ENCODE peak calls at places on chromosomes 3 and 15, in four cellular contexts. Z is A549, U is NB4, I is HepG2. S is an unnamed sample.

GRCh38 chr15:52527898-52528464 is 699 bp downstream of the MYO5A start:
- DNase-seq in I (no peak), Z (peak), U (no peak), S (peak)

GRCh38 chr15:61227269-61228024 is 1.7 kb downstream of the RORA start:
- DNase-seq in U (no peak), Z (peak), I (no peak), S (peak)

GRCh38 chr3:59818-60217 is 136.7 kb upstream of the CHL1 start:
- DNase-seq in Z (no peak), U (no peak), I (no peak), S (no peak)

GRCh38 chr3:134536760-134537159 is 50.9 kb downstream of the CEP63 start:
- DNase-seq in U (peak), I (no peak), Z (no peak), S (no peak)

GRCh38 chr3:71421475-71421819 is 162.1 kb downstream of the FOXP1 start:
- DNase-seq in U (no peak), I (no peak), Z (no peak), S (no peak)

GRCh38 chr15:40421246-40422157 is 15.9 kb downstream of the IVD start:
- DNase-seq in U (peak), Z (peak), I (peak), S (peak)

GRCh38 chr15:27681038-27681437 is 418.1 kb downstream of the OCA2 start:
- DNase-seq in U (no peak), I (peak), Z (no peak), S (no peak)

GRCh38 chr15:41891946-41892345 is 1.9 kb downstream of the SPTBN5 start:
- DNase-seq in I (no peak), U (no peak), Z (no peak), S (no peak)

GRCh38 chr15:91408476-91409076 is 308.5 kb downstream of the SV2B start:
- DNase-seq in Z (no peak), U (no peak), I (no peak), S (no peak)

GRCh38 chr3:32109256-32109655 is 2.8 kb downstream of the GPD1L start:
- DNase-seq in Z (no peak), U (no peak), I (no peak), S (peak)

GRCh38 chr3:10228248-10228950 is 19.9 kb upstream of the TATDN2 start:
- DNase-seq in I (no peak), U (peak), Z (no peak), S (peak)

GRCh38 chr3:17583530-17583929 is 158.9 kb downstream of the TBC1D5 start:
- DNase-seq in Z (no peak), U (peak), I (no peak), S (no peak)

GRCh38 chr3:197430502-197430901 is 125.3 kb downstream of the BDH1 start:
- DNase-seq in I (no peak), U (no peak), Z (no peak), S (no peak)

GRCh38 chr3:197428117-197428761 is 127.5 kb downstream of the BDH1 start:
- DNase-seq in I (peak), Z (peak), U (peak), S (peak)

GRCh38 chr3:197432407-197433127 is 123.2 kb downstream of the BDH1 start:
- DNase-seq in I (no peak), U (no peak), Z (no peak), S (no peak)

GRCh38 chr3:197428961-197429360 is 126.8 kb downstream of the BDH1 start:
- DNase-seq in Z (no peak), U (no peak), I (no peak), S (peak)

GRCh38 chr3:197430961-197431910 is 124.5 kb downstream of the BDH1 start:
- DNase-seq in U (no peak), I (no peak), Z (no peak), S (peak)
- TF ChIP-seq MYC in U (no peak), I (no peak), Z (no peak), S (no peak)

GRCh38 chr15:31402511-31403056 is 75.9 kb downstream of the KLF13 start:
- DNase-seq in I (no peak), Z (no peak), U (peak), S (no peak)
- TF ChIP-seq MYC in I (no peak), Z (no peak), U (no peak), S (no peak)

GRCh38 chr3:33980252-33980651 is 181.8 kb downstream of the PDCD6IP start:
- DNase-seq in Z (peak), I (peak), U (no peak), S (peak)
- TF ChIP-seq MYC in Z (no peak), I (no peak), U (no peak), S (no peak)

DNA sequence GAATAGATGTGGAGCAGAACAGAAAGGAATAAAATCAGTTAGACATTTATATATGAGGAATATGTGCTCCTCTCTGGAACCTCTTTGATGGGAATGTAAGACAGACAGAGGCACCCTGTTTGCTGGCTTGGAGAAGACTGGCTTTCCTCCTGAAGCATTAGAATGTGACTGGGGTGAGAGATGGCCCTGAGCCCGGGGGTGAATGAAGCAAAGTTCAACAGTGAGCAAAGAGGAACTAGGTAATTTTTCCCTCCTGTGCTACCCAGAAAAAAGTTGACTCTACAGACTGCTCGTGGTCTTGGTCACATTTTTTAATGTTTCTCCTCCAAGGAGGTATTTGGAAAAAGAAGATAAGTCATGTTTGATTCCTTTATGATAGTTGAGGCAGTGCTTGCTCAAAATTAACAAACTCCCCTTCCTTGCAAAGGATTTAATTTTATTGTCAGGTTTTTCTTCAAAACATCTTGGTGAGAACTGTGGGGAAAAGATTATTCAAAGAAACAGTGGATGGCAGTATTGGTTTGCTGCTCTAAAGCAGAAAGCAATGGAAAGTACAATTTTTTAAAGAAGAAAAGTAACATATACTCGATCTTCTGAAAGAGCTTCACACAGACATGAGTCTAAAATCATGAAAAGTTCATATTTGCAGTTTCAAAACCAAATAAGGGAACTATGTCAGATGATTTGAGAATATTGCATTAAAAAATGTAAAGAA is 370.4 kb upstream of the CDIN1 start:
- DNase-seq in I (no peak), Z (no peak), U (no peak), S (no peak)
- TF ChIP-seq MYC in I (no peak), Z (no peak), U (no peak), S (no peak)

DNA sequence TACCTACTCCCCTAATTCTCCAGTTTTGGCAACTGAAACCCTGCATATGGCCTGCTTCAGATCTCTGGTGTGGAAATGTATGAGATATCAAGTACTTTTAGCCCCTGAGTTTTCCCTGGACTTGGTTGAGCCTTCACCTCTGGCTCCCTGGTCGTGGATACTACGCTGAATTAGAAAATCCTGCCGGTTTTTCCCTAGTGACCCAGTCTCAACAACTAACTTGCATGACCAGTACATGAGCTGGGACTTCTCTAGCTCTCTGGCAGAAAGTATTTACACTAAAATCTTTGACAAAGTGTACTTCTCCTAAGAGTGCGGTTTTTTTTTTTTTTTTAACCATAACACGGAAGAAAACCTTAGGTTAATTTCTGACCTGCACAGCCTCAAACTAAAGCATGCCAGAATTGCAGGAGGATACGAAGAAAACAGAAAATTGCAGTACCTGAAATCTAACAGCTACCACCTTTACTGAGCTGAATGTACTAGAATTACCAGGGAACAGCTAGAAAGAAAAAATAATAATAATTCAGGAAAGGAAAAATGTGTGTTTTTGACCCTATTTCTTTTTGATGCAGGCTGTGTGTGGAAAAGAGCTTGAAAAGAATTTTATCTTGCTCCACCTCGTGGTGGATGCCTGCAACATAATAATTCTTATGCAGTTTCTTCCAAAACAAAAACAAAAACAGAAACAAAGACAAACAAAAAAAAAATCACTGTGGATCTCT is 165.6 kb downstream of the GMNC start:
- DNase-seq in I (peak), Z (peak), U (peak), S (peak)
- TF ChIP-seq MYC in I (no peak), Z (no peak), U (no peak), S (no peak)

DNA sequence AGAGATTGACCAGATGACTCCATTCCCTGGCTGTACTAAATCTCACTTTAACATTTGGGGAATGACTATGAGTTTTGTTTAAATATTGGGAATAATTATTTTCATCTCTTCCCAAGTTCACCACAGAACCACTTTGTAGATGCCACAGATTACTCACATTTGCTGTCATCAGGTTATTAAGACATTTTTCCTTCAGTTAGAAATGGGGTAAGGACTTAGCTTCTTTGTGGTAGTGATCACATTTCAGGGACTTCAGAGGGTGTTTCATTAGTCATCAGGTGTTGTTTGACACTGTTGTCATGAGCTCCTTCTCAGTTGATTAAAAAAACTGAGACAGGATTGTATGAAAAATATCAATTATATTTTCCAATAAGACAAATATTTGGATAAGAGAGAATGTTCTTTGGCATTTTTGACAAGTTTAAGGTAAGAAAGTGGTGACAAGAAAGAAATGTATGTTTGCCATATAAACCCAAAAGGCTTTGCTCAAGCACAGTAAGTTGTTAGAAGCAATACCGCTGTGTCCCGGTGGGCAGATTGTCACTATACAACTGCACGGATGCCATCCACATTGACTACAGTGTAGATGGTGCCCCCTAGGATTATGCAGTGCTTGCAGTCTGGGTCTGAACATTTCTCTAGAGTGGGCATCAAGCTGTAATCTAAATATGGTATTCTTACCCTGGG is 22.3 kb downstream of the FBXL2 start:
- DNase-seq in I (no peak), Z (peak), U (no peak), S (no peak)
- TF ChIP-seq MYC in I (no peak), Z (no peak), U (no peak), S (no peak)

GRCh38 chr3:44870375-44871061 is 3.9 kb upstream of the TGM4 start:
- DNase-seq in U (no peak), Z (no peak), I (peak), S (no peak)
- TF ChIP-seq MYC in U (no peak), Z (no peak), I (no peak), S (no peak)

GRCh38 chr3:31103623-31104180 is 209.2 kb upstream of the GADL1 start:
- DNase-seq in U (no peak), I (no peak), Z (no peak), S (no peak)
- TF ChIP-seq MYC in U (no peak), I (no peak), Z (no peak), S (no peak)

DNA sequence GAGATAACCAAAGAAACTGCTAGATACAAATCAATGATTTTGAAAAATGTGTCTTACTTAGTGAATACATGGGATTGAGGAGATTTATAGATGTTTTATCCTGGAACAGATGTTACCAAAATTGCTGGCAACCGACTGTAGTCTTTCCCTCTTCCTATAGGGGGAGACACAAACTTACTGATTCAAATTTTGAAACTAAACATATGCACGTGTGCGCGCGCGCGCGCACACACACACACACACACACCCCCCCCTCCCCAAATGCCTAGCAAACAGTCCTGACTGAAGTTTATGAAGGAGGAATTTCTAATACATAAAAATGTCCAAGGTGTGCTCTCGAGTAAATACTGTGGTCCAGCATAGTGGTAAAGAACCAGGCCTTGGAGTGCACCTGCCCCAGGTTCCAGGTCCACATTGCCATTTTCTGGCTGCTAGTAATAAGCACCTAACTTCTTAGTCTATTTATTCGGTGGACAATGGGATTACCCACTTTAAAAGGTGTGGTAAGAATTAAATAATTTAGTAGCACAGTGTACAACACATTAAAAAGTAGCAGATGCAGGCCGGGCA is 18.5 kb upstream of the C3orf62 start:
- DNase-seq in Z (peak), U (peak), I (peak), S (peak)
- TF ChIP-seq MYC in Z (no peak), U (no peak), I (no peak), S (no peak)

GRCh38 chr3:57948080-57948671 is 60.0 kb upstream of the FLNB start:
- DNase-seq in U (no peak), I (peak), Z (no peak), S (no peak)

GRCh38 chr3:57949344-57949743 is 58.9 kb upstream of the FLNB start:
- DNase-seq in Z (no peak), U (no peak), I (no peak), S (no peak)

GRCh38 chr3:57948782-57949242 is 59.4 kb upstream of the FLNB start:
- DNase-seq in I (peak), Z (no peak), U (no peak), S (no peak)

GRCh38 chr3:57951106-57951882 is 56.9 kb upstream of the FLNB start:
- DNase-seq in U (peak), I (peak), Z (peak), S (peak)

DNA sequence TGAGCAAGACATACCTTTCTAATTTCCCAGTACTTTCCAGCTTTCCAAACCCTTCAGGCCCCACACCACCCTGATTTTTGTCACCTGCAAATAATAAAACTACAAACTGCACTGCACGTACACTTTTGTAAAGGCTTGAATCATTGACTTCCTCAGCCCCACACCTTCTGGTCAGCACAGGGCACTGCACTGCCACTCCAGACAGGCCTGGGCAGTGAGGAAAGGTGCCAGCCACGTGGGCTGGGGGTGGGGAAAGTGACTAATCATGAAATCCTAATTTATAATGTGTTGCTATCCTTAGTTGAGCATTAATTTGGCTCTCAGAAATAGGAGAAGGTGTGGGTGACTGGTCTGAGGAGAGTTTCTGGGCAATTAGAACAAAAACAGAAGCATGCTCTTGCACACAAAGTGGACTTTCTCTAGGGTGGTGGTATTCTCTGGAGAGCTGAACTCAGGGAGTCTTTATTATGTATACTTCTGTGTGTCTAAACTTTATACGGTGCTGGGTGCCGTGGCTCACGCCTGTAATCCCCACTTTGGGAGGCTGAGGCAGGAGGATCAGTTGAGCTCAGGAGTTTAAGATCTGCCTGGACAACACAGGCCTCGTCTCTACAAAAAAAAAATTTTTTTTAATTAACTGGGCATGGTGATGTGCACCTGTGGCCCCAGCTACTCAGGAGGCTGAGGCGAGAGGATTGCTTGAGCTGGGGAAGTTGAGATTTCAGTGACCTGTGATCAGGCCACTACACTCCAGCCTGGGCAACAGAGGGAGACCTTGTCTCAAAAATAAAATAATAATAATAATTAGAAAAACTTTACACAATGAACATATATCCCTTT is 58.2 kb upstream of the FLNB start:
- DNase-seq in Z (peak), I (peak), U (peak), S (peak)
- TF ChIP-seq MYC in Z (peak), I (no peak), U (peak), S (peak)

S was measured in endothelial cell of umbilical vein.